ENCODE peak calls at places on chromosome 5, in nine cellular contexts. R, J, A, L, B, N, P, C and H are unnamed samples.

GRCh38 chr5:42970636-42971559 is 69.2 kb downstream of the ANXA2R start:
- DNase-seq in L (no peak), R (no peak), A (no peak), C (no peak), P (no peak), N (no peak), B (no peak), J (no peak), H (no peak)

GRCh38 chr5:1511037-1511436 is 12.7 kb downstream of the LPCAT1 start:
- DNase-seq in L (peak), P (no peak), C (no peak), J (peak), B (no peak), N (no peak), A (no peak), R (no peak), H (peak)

GRCh38 chr5:10595678-10596309 is 31.9 kb downstream of the ANKRD33B start:
- DNase-seq in A (peak), R (no peak), N (peak), P (no peak), B (no peak), L (no peak), C (no peak), J (no peak), H (no peak)

GRCh38 chr5:35762368-35762767 is 94.3 kb upstream of the IL7R start:
- DNase-seq in R (no peak), B (no peak), A (no peak), P (no peak), C (no peak), L (no peak), N (no peak), J (no peak), H (no peak)

GRCh38 chr5:114192108-114192507 is 169.8 kb upstream of the KCNN2 start:
- DNase-seq in B (no peak), L (no peak), P (no peak), R (no peak), C (no peak), A (no peak), J (no peak), N (peak), H (no peak)

GRCh38 chr5:59837071-59837470 is 56.5 kb downstream of the PDE4D start:
- DNase-seq in B (no peak), L (no peak), J (no peak), R (no peak), C (no peak), A (no peak), P (no peak), N (peak), H (no peak)

GRCh38 chr5:81779935-81780266 is 29.0 kb upstream of the SSBP2 start:
- DNase-seq in P (no peak), R (no peak), A (no peak), N (no peak), J (no peak), C (no peak), L (no peak), B (no peak), H (no peak)

GRCh38 chr5:175737481-175737880 is 79.6 kb downstream of the HRH2 start:
- DNase-seq in R (no peak), N (no peak), B (no peak), C (no peak), L (no peak), A (no peak), J (no peak), P (no peak), H (no peak)

GRCh38 chr5:154143121-154143725 is 47.3 kb upstream of the GALNT10 start:
- DNase-seq in A (no peak), J (no peak), P (no peak), C (no peak), N (no peak), B (no peak), L (no peak), R (no peak), H (no peak)

GRCh38 chr5:132762246-132763000 is 14.6 kb downstream of the SEPTIN8 start:
- DNase-seq in A (no peak), P (no peak), J (no peak), L (no peak), R (no peak), B (no peak), N (no peak), C (no peak), H (no peak)

GRCh38 chr5:3197237-3197636 is 398.4 kb upstream of the IRX1 start:
- DNase-seq in C (no peak), B (no peak), N (no peak), J (no peak), A (no peak), L (no peak), P (no peak), R (no peak), H (no peak)

GRCh38 chr5:110639307-110639902 is 87.1 kb downstream of the TMEM232 start:
- DNase-seq in B (no peak), A (no peak), L (no peak), C (no peak), R (no peak), J (no peak), N (peak), P (no peak), H (no peak)

GRCh38 chr5:146447734-146448380 is 724 bp downstream of the TCERG1 start:
- DNase-seq in L (peak), B (no peak), N (peak), R (no peak), P (no peak), J (no peak), A (no peak), C (no peak), H (no peak)

GRCh38 chr5:88815048-88815789 is 67.8 kb downstream of the MEF2C start:
- DNase-seq in B (no peak), L (no peak), A (no peak), R (no peak), C (no peak), P (no peak), N (no peak), J (no peak), H (no peak)

GRCh38 chr5:166068547-166069335 is 2222.7 kb upstream of the WWC1 start:
- DNase-seq in B (no peak), L (no peak), R (no peak), A (no peak), J (no peak), C (no peak), P (no peak), N (peak), H (no peak)

GRCh38 chr5:32443541-32444190 is 874 bp downstream of the ZFR start:
- DNase-seq in P (peak), J (peak), A (peak), L (no peak), N (peak), C (peak), R (no peak), B (peak), H (no peak)

GRCh38 chr5:171457208-171457981 is 37.9 kb downstream of the FGF18 start:
- DNase-seq in C (no peak), R (no peak), A (no peak), P (no peak), L (no peak), B (no peak), N (no peak), J (no peak), H (no peak)

GRCh38 chr5:132283423-132284043 is 10.7 kb upstream of the SLC22A4 start:
- DNase-seq in N (peak), A (no peak), L (no peak), P (no peak), C (no peak), B (peak), J (no peak), R (no peak), H (no peak)

GRCh38 chr5:180335614-180336233 is 17.4 kb downstream of the GFPT2 start:
- DNase-seq in N (no peak), C (no peak), A (no peak), B (no peak), R (no peak), P (no peak), J (no peak), L (no peak), H (no peak)

GRCh38 chr5:1430121-1430795 is 15.0 kb downstream of the SLC6A3 start:
- DNase-seq in B (no peak), R (no peak), P (no peak), L (no peak), N (no peak), A (no peak), J (no peak), C (no peak), H (no peak)

GRCh38 chr5:88803309-88803708 is 79.7 kb downstream of the MEF2C start:
- DNase-seq in L (no peak), J (no peak), B (no peak), N (no peak), P (no peak), A (no peak), R (no peak), C (no peak), H (no peak)

GRCh38 chr5:126868961-126869451 is 92.1 kb downstream of the LMNB1 start:
- DNase-seq in A (no peak), L (peak), N (peak), C (peak), P (no peak), B (no peak), R (no peak), J (peak), H (peak)

GRCh38 chr5:88952996-88953643 is 70.1 kb upstream of the MEF2C start:
- DNase-seq in B (no peak), P (no peak), J (no peak), A (no peak), L (no peak), R (no peak), N (no peak), C (no peak), H (no peak)

GRCh38 chr5:354581-355378 is 33.3 kb downstream of the AHRR start:
- DNase-seq in A (no peak), R (no peak), L (no peak), J (no peak), B (no peak), P (no peak), C (peak), N (no peak), H (no peak)

GRCh38 chr5:133392448-133392847 is 219.9 kb downstream of the FSTL4 start:
- DNase-seq in J (no peak), B (no peak), R (no peak), A (no peak), L (no peak), N (no peak), P (no peak), C (no peak), H (no peak)

GRCh38 chr5:94241288-94241651 is 377.1 kb downstream of the KIAA0825 start:
- DNase-seq in L (no peak), B (no peak), P (no peak), R (no peak), J (no peak), A (no peak), N (peak), C (no peak), H (no peak)

DNA sequence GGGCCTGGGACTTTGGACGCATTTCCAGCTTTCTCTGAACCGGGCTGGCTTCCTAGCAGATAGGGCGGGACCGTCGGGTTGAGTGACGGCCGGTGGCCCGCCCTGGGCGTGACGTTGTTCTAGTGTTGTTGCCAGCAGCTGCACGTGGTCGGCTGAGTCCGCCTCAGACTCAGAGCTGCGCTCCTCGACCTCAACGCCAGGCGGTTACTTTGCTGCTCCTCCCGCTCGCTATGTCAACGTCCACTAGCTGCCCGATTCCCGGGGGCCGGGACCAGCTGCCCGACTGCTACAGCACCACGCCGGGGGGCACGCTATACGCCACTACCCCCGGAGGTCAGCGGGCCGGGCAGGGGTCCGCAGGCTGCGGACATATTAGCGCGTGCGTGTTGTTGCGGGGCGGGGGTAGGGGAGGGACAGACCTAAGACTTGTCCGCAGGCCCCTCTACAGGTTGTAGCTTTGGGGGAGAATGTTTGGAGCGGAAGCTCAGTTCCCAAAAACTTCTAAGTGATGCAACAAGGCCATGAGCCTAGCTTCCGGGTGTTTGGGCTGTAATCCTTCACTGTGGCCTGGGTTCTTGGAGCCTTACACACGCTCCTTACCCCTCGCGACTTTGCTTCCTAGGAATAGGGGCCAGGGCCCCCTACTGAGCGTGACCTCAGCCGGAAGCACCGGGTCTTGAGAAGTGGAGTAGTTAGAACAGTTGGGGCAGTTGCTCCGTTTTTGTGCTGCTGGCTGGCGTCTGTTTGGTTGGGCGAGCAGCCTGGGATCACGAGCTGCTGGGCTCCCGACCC is at the start of gene EIF4EBP3:
- DNase-seq in R (peak), P (peak), N (peak), J (peak), B (peak), C (peak), A (peak), L (peak), H (peak)
- TF ChIP-seq CTCF in R (peak), P (peak), N (peak), J (no peak), B (peak), C (no peak), A (peak), L (peak), H (no peak)

GRCh38 chr5:107253246-107253645 is 417.5 kb downstream of the EFNA5 start:
- DNase-seq in P (no peak), A (no peak), C (no peak), L (no peak), B (no peak), J (no peak), N (no peak), R (no peak), H (no peak)

GRCh38 chr5:107247427-107247826 is 423.3 kb downstream of the EFNA5 start:
- DNase-seq in B (no peak), L (no peak), J (no peak), A (no peak), C (no peak), P (no peak), R (no peak), N (peak), H (no peak)

GRCh38 chr5:107251151-107251550 is 419.6 kb downstream of the EFNA5 start:
- DNase-seq in L (no peak), R (no peak), C (no peak), B (no peak), P (no peak), A (no peak), J (no peak), N (no peak), H (no peak)

GRCh38 chr5:107242861-107243579 is 427.7 kb downstream of the EFNA5 start:
- DNase-seq in P (no peak), R (no peak), J (no peak), A (no peak), L (no peak), B (no peak), C (no peak), N (no peak), H (no peak)

DNA sequence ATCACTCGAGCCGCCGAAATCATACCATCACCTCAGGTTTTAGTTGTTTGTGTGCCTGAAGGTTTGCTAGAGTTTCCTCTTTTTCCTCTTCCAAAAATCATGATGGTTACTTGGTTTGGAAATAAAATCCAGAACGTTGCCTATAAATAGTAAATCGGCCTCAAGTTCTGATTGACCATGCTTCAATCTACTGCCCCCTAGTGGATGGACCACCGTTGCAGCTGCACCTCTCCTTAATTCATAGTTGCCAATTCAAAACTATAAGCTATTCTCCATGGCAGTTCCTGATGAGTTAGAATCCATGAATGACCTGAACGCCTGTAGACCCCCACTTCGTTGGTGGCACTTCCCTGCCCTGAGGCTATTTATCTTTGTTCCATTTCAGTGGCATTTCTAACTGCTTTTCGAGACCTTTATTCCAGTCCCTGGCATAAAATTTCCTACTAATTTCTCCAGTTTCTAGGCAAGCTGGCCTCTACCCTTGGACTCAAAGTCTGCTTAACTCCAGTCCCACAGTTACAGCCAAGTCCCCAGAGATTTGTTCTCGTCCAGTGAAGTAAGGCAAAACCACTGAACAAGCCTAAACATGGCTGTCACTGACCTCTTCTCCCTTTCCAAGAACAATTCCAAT is 422.6 kb downstream of the EFNA5 start:
- DNase-seq in J (peak), A (peak), C (peak), R (no peak), L (peak), B (peak), N (peak), P (no peak), H (no peak)
- TF ChIP-seq CTCF in J (peak), A (peak), C (peak), R (peak), L (peak), B (peak), N (peak), P (peak), H (no peak)

GRCh38 chr5:128258387-128258786 is 174.8 kb downstream of the SLC12A2 start:
- DNase-seq in C (no peak), L (no peak), P (no peak), A (no peak), B (no peak), N (no peak), J (no peak), R (no peak), H (no peak)

GRCh38 chr5:128264567-128264966 is 181.0 kb downstream of the SLC12A2 start:
- DNase-seq in L (no peak), J (no peak), C (no peak), B (no peak), P (no peak), A (no peak), R (no peak), N (no peak), H (no peak)

GRCh38 chr5:128259530-128260145 is 176.1 kb downstream of the SLC12A2 start:
- DNase-seq in B (no peak), L (no peak), P (no peak), J (no peak), A (no peak), R (no peak), C (no peak), N (no peak), H (no peak)

DNA sequence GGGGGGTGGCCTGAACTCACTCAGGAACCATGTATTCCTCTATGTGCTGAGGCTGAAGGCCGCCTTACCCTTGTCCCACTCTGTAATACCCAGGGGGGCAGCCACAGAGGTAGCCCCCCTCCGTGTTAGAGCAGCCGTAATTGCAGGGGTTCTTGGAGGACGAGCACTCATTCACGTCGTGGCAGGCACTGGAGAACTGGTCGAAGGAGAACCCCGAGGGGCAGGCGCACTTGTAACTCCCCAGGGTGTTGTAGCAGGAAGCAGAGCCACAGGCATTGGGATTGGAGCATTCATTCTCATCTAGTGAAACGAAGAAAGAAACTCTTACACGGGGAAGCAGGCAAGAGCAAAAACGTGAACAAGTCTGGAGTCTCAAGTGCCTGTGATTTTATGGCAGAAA is 179.8 kb downstream of the SLC12A2 start:
- DNase-seq in L (no peak), R (no peak), A (no peak), C (no peak), J (no peak), N (no peak), P (no peak), B (no peak), H (no peak)
- TF ChIP-seq CTCF in L (no peak), R (no peak), A (no peak), C (no peak), J (no peak), N (no peak), P (no peak), B (no peak), H (no peak)

GRCh38 chr5:73983661-73984060 is 357.7 kb downstream of the ARHGEF28 start:
- DNase-seq in C (no peak), B (no peak), L (no peak), P (no peak), A (no peak), J (no peak), R (no peak), N (no peak), H (no peak)

GRCh38 chr5:73981696-73982095 is 355.7 kb downstream of the ARHGEF28 start:
- DNase-seq in L (no peak), A (no peak), N (no peak), J (no peak), B (no peak), C (no peak), R (no peak), P (no peak), H (no peak)

GRCh38 chr5:73987915-73988314 is 361.9 kb downstream of the ARHGEF28 start:
- DNase-seq in P (no peak), A (no peak), N (no peak), B (no peak), R (no peak), C (no peak), J (no peak), L (no peak), H (no peak)

GRCh38 chr5:73986729-73987128 is 360.7 kb downstream of the ARHGEF28 start:
- DNase-seq in R (no peak), L (no peak), A (no peak), J (no peak), C (no peak), N (no peak), B (no peak), P (no peak), H (no peak)

GRCh38 chr5:73985145-73985544 is 359.1 kb downstream of the ARHGEF28 start:
- DNase-seq in C (no peak), B (no peak), L (no peak), J (no peak), N (peak), A (no peak), P (no peak), R (no peak), H (no peak)
- TF ChIP-seq CTCF in C (no peak), B (peak), L (no peak), J (no peak), N (peak), A (peak), P (no peak), R (no peak), H (no peak)